ENCODE peak calls at places on chromosomes 4 and X, in nine cellular contexts. P, U, B, J, N, D, K, I and H are unnamed samples.

GRCh38 chr4:153971878-153972277 is 183.0 kb upstream of the SFRP2 start:
- DNase-seq in P (no peak), U (no peak), B (no peak), J (no peak), N (no peak), D (no peak), K (no peak), I (no peak), H (no peak)

GRCh38 chrX:151458824-151459223 is 61.8 kb downstream of the VMA21 start:
- DNase-seq in P (no peak), U (peak; percentile 78), B (peak; percentile 2), J (no peak), N (no peak), D (no peak), K (no peak), I (peak; percentile 78), H (no peak)

GRCh38 chr4:118834960-118835895 is 698 bp downstream of the SEC24D start:
- DNase-seq in P (no peak), U (peak; percentile 95), B (peak; percentile 87), J (peak; percentile 40), N (peak; percentile 86), D (peak; percentile 35), K (peak; percentile 5), I (peak; percentile 90), H (peak; percentile 76)

GRCh38 chr4:113646456-113646809 is 115.1 kb downstream of the CAMK2D start:
- DNase-seq in P (no peak), U (peak; percentile 44), B (no peak), J (no peak), N (peak; percentile 86), D (no peak), K (no peak), I (no peak), H (peak; percentile 37)

GRCh38 chr4:1559896-1560650 is 124.0 kb downstream of the FAM53A start:
- DNase-seq in P (no peak), U (no peak), B (no peak), J (no peak), N (no peak), D (no peak), K (no peak), I (peak; percentile 87), H (no peak)

GRCh38 chr4:25098964-25099843 is 61.0 kb downstream of the SEPSECS start:
- DNase-seq in P (no peak), U (peak; percentile 74), B (no peak), J (no peak), N (no peak), D (no peak), K (no peak), I (peak; percentile 89), H (peak; percentile 86)

GRCh38 chrX:9493936-9494335 is 29.1 kb downstream of the TBL1X start:
- DNase-seq in P (no peak), U (peak; percentile 27), B (no peak), J (no peak), N (no peak), D (no peak), K (no peak), I (peak; percentile 5), H (peak; percentile 47)

GRCh38 chr4:186193851-186194250 is 2.5 kb downstream of the CYP4V2 start:
- DNase-seq in P (no peak), U (no peak), B (no peak), J (no peak), N (no peak), D (no peak), K (no peak), I (no peak), H (no peak)

GRCh38 chr4:55321707-55322264 is 24.3 kb upstream of the SRD5A3 start:
- DNase-seq in P (peak; percentile 15), U (peak; percentile 67), B (peak; percentile 59), J (peak; percentile 61), N (peak; percentile 55), D (peak; percentile 59), K (peak; percentile 32), I (peak; percentile 85), H (peak; percentile 32)

GRCh38 chrX:150567645-150568319 is 639 bp upstream of the MTM1 start:
- DNase-seq in P (no peak), U (no peak), B (no peak), J (no peak), N (no peak), D (no peak), K (no peak), I (no peak), H (no peak)

GRCh38 chr4:168796362-168797106 is 213.5 kb downstream of the CBR4 start:
- DNase-seq in P (no peak), U (peak; percentile 95), B (peak; percentile 80), J (no peak), N (no peak), D (no peak), K (no peak), I (peak; percentile 96), H (peak; percentile 87)

GRCh38 chr4:1975880-1976279 is 32.9 kb downstream of the NELFA start:
- DNase-seq in P (no peak), U (no peak), B (no peak), J (no peak), N (no peak), D (no peak), K (no peak), I (no peak), H (no peak)

GRCh38 chr4:152696764-152697250 is 17.0 kb upstream of the TMEM154 start:
- DNase-seq in P (no peak), U (peak; percentile 96), B (peak; percentile 63), J (no peak), N (no peak), D (peak; percentile 30), K (no peak), I (peak; percentile 68), H (no peak)